ENCODE peak calls at places on chromosomes 6 and 20, in six cellular contexts. N is neural progenitor cell, L is fibroblast of pulmonary artery, X is GM12865, W is osteocyte, V is MCF 10A. J is an unnamed sample.

GRCh38 chr20:15214051-15214450 is 876.6 kb upstream of the FLRT3 start:
- DNase-seq in N (no peak), L (no peak), X (no peak), W (no peak), V (no peak), J (no peak)

GRCh38 chr20:32742322-32743236 is 688 bp downstream of the COMMD7 start:
- DNase-seq in N (peak; percentile 25), L (no peak), X (no peak), W (no peak), V (no peak), J (peak; percentile 21)

GRCh38 chr6:124590001-124590400 is 372.2 kb upstream of the RNF217 start:
- DNase-seq in N (no peak), L (no peak), X (no peak), W (no peak), V (peak; percentile 47), J (no peak)

GRCh38 chr6:35583893-35584688 is 71.4 kb upstream of the TULP1 start:
- DNase-seq in N (peak; percentile 79), L (peak; percentile 84), X (peak; percentile 85), W (no peak), V (peak; percentile 82), J (peak; percentile 44)

GRCh38 chr6:39169448-39170344 is 54.7 kb upstream of the SAYSD1 start:
- DNase-seq in N (no peak), L (no peak), X (no peak), W (no peak), V (no peak), J (no peak)

GRCh38 chr6:106688177-106688951 is 59.0 kb downstream of the QRSL1 start:
- DNase-seq in N (no peak), L (no peak), X (peak; percentile 45), W (no peak), V (peak; percentile 48), J (no peak)

GRCh38 chr6:146901940-146902816 is 302.0 kb upstream of the STXBP5 start:
- DNase-seq in N (no peak), L (peak; percentile 54), X (no peak), W (no peak), V (peak; percentile 58), J (no peak)

GRCh38 chr6:13712485-13712990 is 903 bp upstream of the RANBP9 start:
- DNase-seq in N (no peak), L (peak; percentile 51), X (peak; percentile 44), W (no peak), V (peak; percentile 9), J (peak; percentile 31)

GRCh38 chr20:32546918-32547752 is 38.0 kb downstream of the NOL4L start:
- DNase-seq in N (no peak), L (no peak), X (no peak), W (no peak), V (no peak), J (no peak)

GRCh38 chr20:64149809-64150560 is 14.3 kb upstream of the MYT1 start:
- DNase-seq in N (no peak), L (no peak), X (no peak), W (no peak), V (no peak), J (no peak)

GRCh38 chr6:1485678-1486077 is 96.3 kb downstream of the FOXF2 start:
- DNase-seq in N (no peak), L (peak; percentile 80), X (peak; percentile 43), W (no peak), V (peak; percentile 90), J (no peak)

GRCh38 chr20:645318-646106 is 7.5 kb downstream of the SRXN1 start:
- DNase-seq in N (peak; percentile 86), L (peak; percentile 69), X (peak; percentile 82), W (peak; percentile 90), V (peak; percentile 58), J (peak; percentile 93)

GRCh38 chr20:34985439-34986310 is 30.0 kb downstream of the MYH7B start:
- DNase-seq in N (no peak), L (no peak), X (no peak), W (no peak), V (no peak), J (no peak)

GRCh38 chr6:169977434-169978265 is 226.2 kb downstream of the ERMARD start:
- DNase-seq in N (no peak), L (no peak), X (no peak), W (no peak), V (no peak), J (no peak)

GRCh38 chr20:20210943-20211273 is 157.0 kb upstream of the INSM1 start:
- DNase-seq in N (no peak), L (no peak), X (no peak), W (no peak), V (no peak), J (no peak)

GRCh38 chr20:13786143-13786828 is 1.5 kb downstream of the NDUFAF5 start:
- DNase-seq in N (no peak), L (no peak), X (no peak), W (no peak), V (peak; percentile 5), J (no peak)

GRCh38 chr6:136651982-136652381 is 101.8 kb upstream of the MAP7 start:
- DNase-seq in N (no peak), L (no peak), X (no peak), W (no peak), V (no peak), J (no peak)

GRCh38 chr6:136652656-136653055 is 102.4 kb upstream of the MAP7 start:
- DNase-seq in N (no peak), L (no peak), X (no peak), W (no peak), V (no peak), J (no peak)

GRCh38 chr6:136656121-136656520 is 105.9 kb upstream of the MAP7 start:
- DNase-seq in N (no peak), L (no peak), X (no peak), W (no peak), V (no peak), J (no peak)

GRCh38 chr6:136655251-136656014 is 105.2 kb upstream of the MAP7 start:
- DNase-seq in N (no peak), L (no peak), X (no peak), W (no peak), V (no peak), J (no peak)

GRCh38 chr6:136654086-136654485 is 103.9 kb upstream of the MAP7 start:
- DNase-seq in N (no peak), L (no peak), X (no peak), W (no peak), V (no peak), J (no peak)
- TF ChIP-seq CTCF in N (no peak), L (peak; percentile 6), X (no peak), W (no peak), V (no peak), J (no peak)

GRCh38 chr6:52399511-52400315 is 20.4 kb upstream of the EFHC1 start:
- DNase-seq in N (peak; percentile 77), L (peak; percentile 81), X (peak; percentile 67), W (no peak), V (peak; percentile 70), J (peak; percentile 50)
- TF ChIP-seq CTCF in N (peak; percentile 90), L (peak; percentile 95), X (peak; percentile 86), W (peak; percentile 82), V (peak; percentile 73), J (peak; percentile 85)

GRCh38 chr6:145142958-145143357 is 592.4 kb downstream of the EPM2A start:
- DNase-seq in N (no peak), L (no peak), X (no peak), W (no peak), V (no peak), J (no peak)
- TF ChIP-seq CTCF in N (no peak), L (no peak), X (no peak), W (no peak), V (no peak), J (no peak)

GRCh38 chr6:108163267-108163643 is 2.6 kb upstream of the NR2E1 start:
- DNase-seq in N (peak; percentile 39), L (no peak), X (no peak), W (no peak), V (peak; percentile 34), J (no peak)
- TF ChIP-seq CTCF in N (peak; percentile 13), L (no peak), X (peak; percentile 31), W (no peak), V (no peak), J (peak; percentile 10)

GRCh38 chr6:164346631-164347030 is 932.1 kb downstream of the QKI start:
- DNase-seq in N (no peak), L (no peak), X (no peak), W (no peak), V (no peak), J (no peak)

GRCh38 chr6:164344801-164345291 is 930.3 kb downstream of the QKI start:
- DNase-seq in N (peak; percentile 39), L (peak; percentile 9), X (no peak), W (no peak), V (no peak), J (no peak)

GRCh38 chr6:164345340-164345739 is 930.8 kb downstream of the QKI start:
- DNase-seq in N (no peak), L (no peak), X (no peak), W (no peak), V (no peak), J (no peak)

GRCh38 chr6:164345856-164346496 is 931.5 kb downstream of the QKI start:
- DNase-seq in N (no peak), L (no peak), X (no peak), W (no peak), V (no peak), J (no peak)

GRCh38 chr6:164347455-164347854 is 932.9 kb downstream of the QKI start:
- DNase-seq in N (no peak), L (no peak), X (no peak), W (no peak), V (no peak), J (no peak)
- TF ChIP-seq CTCF in N (peak; percentile 22), L (no peak), X (no peak), W (no peak), V (no peak), J (no peak)

GRCh38 chr20:40687384-40688128 is 1.5 kb downstream of the MAFB start:
- DNase-seq in N (peak; percentile 79), L (peak; percentile 22), X (no peak), W (no peak), V (peak; percentile 77), J (peak; percentile 47)
- TF ChIP-seq CTCF in N (no peak), L (no peak), X (no peak), W (no peak), V (no peak), J (no peak)

GRCh38 chr20:36836591-36837329 is 39.2 kb upstream of the TLDC2 start:
- DNase-seq in N (peak; percentile 81), L (peak; percentile 60), X (peak; percentile 91), W (no peak), V (peak; percentile 69), J (peak; percentile 79)
- TF ChIP-seq CTCF in N (peak; percentile 56), L (peak; percentile 49), X (peak; percentile 85), W (peak; percentile 53), V (peak; percentile 27), J (peak; percentile 79)

J was measured in GM13977.